ENCODE peak calls at places on chromosomes 1 and 21, in ten cellular contexts. I is CD8-positive, alpha-beta T cell; R is type B pancreatic cell; P is IMR-90; O is dorsolateral prefrontal cortex; H is AG10803; U is GM13976; N is B cell; L is psoas muscle; J is A549. S is an unnamed sample.

GRCh38 chr1:25711555-25712298 is 88.3 kb upstream of the SELENON start:
- DNase-seq in J (no peak), L (no peak), I (no peak), P (peak), H (no peak), O (no peak), U (no peak), R (no peak), N (no peak), S (no peak)

GRCh38 chr1:12138196-12139183 is 28.3 kb upstream of the TNFRSF1B start:
- DNase-seq in J (no peak), I (no peak), P (peak), U (no peak), L (no peak), O (no peak), N (peak), H (peak), R (no peak), S (no peak)

GRCh38 chr1:64654519-64655341 is 90.1 kb upstream of the RAVER2 start:
- DNase-seq in N (no peak), R (no peak), O (no peak), U (no peak), P (peak), I (no peak), J (no peak), H (peak), L (no peak), S (no peak)

GRCh38 chr1:41980872-41981653 is 62.3 kb upstream of the HIVEP3 start:
- DNase-seq in L (no peak), R (no peak), P (no peak), J (no peak), H (peak), O (no peak), U (no peak), I (no peak), N (no peak), S (peak)

GRCh38 chr1:214566158-214567104 is 15.0 kb upstream of the PTPN14 start:
- DNase-seq in H (peak), L (no peak), R (no peak), J (peak), P (peak), I (no peak), O (no peak), N (no peak), U (no peak), S (no peak)

GRCh38 chr1:88730995-88731394 is 46.9 kb downstream of the PKN2 start:
- DNase-seq in U (no peak), R (no peak), P (no peak), L (no peak), N (no peak), J (no peak), O (no peak), I (no peak), H (no peak), S (no peak)

GRCh38 chr1:105027838-105028471 is 1278.3 kb downstream of the AMY1C start:
- DNase-seq in R (no peak), I (no peak), H (no peak), P (no peak), U (no peak), J (no peak), N (no peak), L (no peak), O (no peak), S (no peak)

GRCh38 chr1:59146651-59147358 is 150.1 kb upstream of the FGGY start:
- DNase-seq in N (peak), H (peak), U (peak), L (peak), J (peak), I (peak), O (peak), R (no peak), P (peak), S (peak)

GRCh38 chr1:29669488-29669871 is 433.2 kb downstream of the PTPRU start:
- DNase-seq in J (no peak), R (peak), N (no peak), P (no peak), U (no peak), I (no peak), L (no peak), H (no peak), O (peak), S (peak)

GRCh38 chr1:243179714-243180113 is 75.4 kb downstream of the CEP170 start:
- DNase-seq in R (no peak), J (no peak), I (no peak), N (no peak), L (no peak), O (no peak), H (no peak), P (no peak), U (no peak), S (no peak)

GRCh38 chr1:172970186-172970585 is 80.6 kb downstream of the TNFSF18 start:
- DNase-seq in J (peak), U (no peak), P (no peak), O (no peak), N (no peak), H (peak), I (no peak), R (no peak), L (no peak), S (no peak)

GRCh38 chr1:22208265-22208972 is 65.5 kb upstream of the WNT4 start:
- DNase-seq in R (no peak), L (no peak), N (no peak), I (no peak), P (no peak), O (no peak), U (no peak), H (no peak), J (no peak), S (no peak)

GRCh38 chr1:61220531-61220930 is 138.2 kb downstream of the NFIA start:
- DNase-seq in I (no peak), H (peak), P (no peak), N (no peak), R (no peak), J (no peak), O (no peak), U (no peak), L (no peak), S (no peak)

GRCh38 chr21:39313042-39313456 is 383 bp downstream of the BRWD1 start:
- DNase-seq in J (no peak), R (no peak), I (peak), O (no peak), L (peak), H (no peak), U (peak), N (no peak), P (no peak), S (peak)

GRCh38 chr1:168932539-168932938 is 174.0 kb upstream of the ATP1B1 start:
- DNase-seq in P (peak), O (no peak), N (no peak), J (no peak), L (no peak), R (no peak), H (no peak), U (no peak), I (no peak), S (no peak)

GRCh38 chr1:91406773-91407389 is 2.2 kb upstream of the HFM1 start:
- DNase-seq in J (peak), R (no peak), H (peak), U (no peak), P (no peak), N (no peak), O (no peak), L (no peak), I (no peak), S (no peak)

GRCh38 chr1:91400133-91400725 is 4.4 kb downstream of the HFM1 start:
- DNase-seq in O (no peak), R (no peak), U (no peak), L (no peak), N (no peak), P (no peak), I (no peak), J (peak), H (peak), S (no peak)

GRCh38 chr1:91402023-91402422 is 2.6 kb downstream of the HFM1 start:
- DNase-seq in O (no peak), U (peak), R (no peak), H (peak), P (peak), J (peak), N (no peak), L (no peak), I (no peak), S (no peak)

GRCh38 chr1:91404151-91405012 is at the start of gene HFM1:
- DNase-seq in H (peak), O (peak), P (peak), L (peak), R (peak), I (peak), J (peak), N (peak), U (peak), S (peak)
- TF ChIP-seq CTCF in H (no peak), O (no peak), P (no peak), L (no peak), R (no peak), I (no peak), J (no peak), N (no peak), U (no peak), S (peak)

DNA sequence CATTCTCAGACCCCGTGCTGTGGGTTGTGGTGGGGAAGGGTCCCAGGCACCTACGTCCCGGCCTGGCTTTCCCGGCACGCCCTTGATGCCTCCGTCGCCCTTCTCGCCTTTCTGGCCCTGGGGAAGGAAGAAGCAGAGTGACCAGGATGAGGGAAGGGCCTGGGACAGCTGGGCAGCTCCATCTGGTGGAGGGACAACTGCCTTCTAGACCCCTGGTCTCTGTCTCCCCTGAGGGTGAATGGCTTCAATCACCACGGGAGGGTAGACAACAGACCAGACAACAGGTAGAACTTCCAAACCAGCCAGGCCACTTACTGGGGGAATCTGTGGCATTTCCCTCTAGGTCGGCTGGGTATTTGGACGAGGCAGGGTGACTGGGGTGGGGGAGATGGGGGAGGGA is 11.9 kb downstream of the COL16A1 start:
- DNase-seq in L (no peak), H (no peak), U (no peak), J (no peak), R (no peak), N (no peak), P (no peak), I (no peak), O (no peak), S (no peak)
- TF ChIP-seq CTCF in L (no peak), H (no peak), U (no peak), J (peak), R (no peak), N (no peak), P (peak), I (no peak), O (no peak), S (no peak)

GRCh38 chr1:206706298-206706791 is 21.6 kb downstream of the MAPKAPK2 start:
- DNase-seq in O (no peak), J (no peak), R (no peak), H (peak), U (no peak), P (peak), N (no peak), L (peak), I (no peak), S (no peak)
- TF ChIP-seq CTCF in O (no peak), J (no peak), R (no peak), H (no peak), U (no peak), P (no peak), N (no peak), L (no peak), I (no peak), S (no peak)

GRCh38 chr1:228087771-228088251 is 5.3 kb downstream of the ARF1 start:
- DNase-seq in U (no peak), H (peak), I (no peak), J (no peak), L (peak), R (no peak), N (no peak), O (peak), P (peak), S (no peak)
- TF ChIP-seq CTCF in U (no peak), H (peak), I (no peak), J (no peak), L (no peak), R (no peak), N (no peak), O (no peak), P (no peak), S (no peak)

GRCh38 chr21:25870084-25870483 is 135.3 kb downstream of the GABPA start:
- DNase-seq in O (no peak), N (no peak), I (no peak), J (no peak), U (no peak), R (no peak), P (no peak), H (no peak), L (no peak), S (no peak)

GRCh38 chr21:25872271-25872670 is 137.5 kb downstream of the GABPA start:
- DNase-seq in P (no peak), H (no peak), U (no peak), O (no peak), R (no peak), I (no peak), J (no peak), N (no peak), L (no peak), S (no peak)

GRCh38 chr21:25867041-25867440 is 132.3 kb downstream of the GABPA start:
- DNase-seq in J (no peak), O (no peak), U (no peak), I (no peak), P (no peak), H (no peak), L (no peak), R (no peak), N (no peak), S (no peak)

DNA sequence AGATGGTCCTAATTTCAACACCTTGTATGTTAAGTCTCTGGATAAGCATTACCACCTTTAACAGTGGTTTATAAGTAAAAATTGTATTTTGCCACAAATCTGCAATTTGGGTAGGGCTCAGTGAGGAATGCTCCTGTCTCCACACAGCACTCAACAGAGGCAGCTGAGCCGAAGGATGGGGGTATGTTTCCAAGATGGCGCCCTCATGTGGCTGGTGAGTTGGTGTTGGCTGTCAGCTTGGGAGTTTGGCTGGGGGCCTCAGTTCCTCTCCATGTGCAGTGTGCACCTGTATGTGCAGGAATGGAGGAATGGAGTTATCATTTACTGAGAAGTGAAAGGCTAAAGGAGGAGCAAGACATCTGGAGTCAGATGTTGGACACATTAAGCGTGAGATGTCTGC is 136.8 kb downstream of the GABPA start:
- DNase-seq in J (peak), I (no peak), R (no peak), O (no peak), L (no peak), N (no peak), U (no peak), P (no peak), H (no peak), S (no peak)
- TF ChIP-seq CTCF in J (no peak), I (no peak), R (peak), O (no peak), L (no peak), N (no peak), U (no peak), P (peak), H (peak), S (no peak)

GRCh38 chr21:45836694-45837670 is 144.6 kb upstream of the COL6A1 start:
- DNase-seq in N (no peak), L (no peak), R (peak), H (no peak), U (no peak), P (no peak), J (no peak), I (no peak), O (no peak), S (no peak)
- TF ChIP-seq CTCF in N (no peak), L (no peak), R (no peak), H (no peak), U (no peak), P (no peak), J (no peak), I (no peak), O (no peak), S (no peak)

S was measured in osteocyte.